ENCODE peak calls at places on chromosome 17, in seven cellular contexts. One of them, this sample, is unnamed. For H3K9me3, the result is how much of the 10 kb centered on the place peaks cover.

GRCh38 chr17:82489117-82489516 is 30.4 kb upstream of the FOXK2 start:
- DNase-seq in fibroblast of lung: peak
- DNase-seq in esophagus squamous epithelium: no peak
- DNase-seq in cardiac muscle cell: peak
- DNase-seq in PC-9: no peak
- DNase-seq in A673: no peak
- DNase-seq in Caco-2: no peak
- DNase-seq in this sample: peak

GRCh38 chr17:46072998-46073397 is 73.9 kb downstream of the STH start:
- DNase-seq in A673: no peak
- DNase-seq in esophagus squamous epithelium: no peak
- DNase-seq in PC-9: peak
- DNase-seq in Caco-2: no peak
- DNase-seq in cardiac muscle cell: peak
- DNase-seq in fibroblast of lung: peak
- DNase-seq in this sample: peak

GRCh38 chr17:2700031-2700490 is 11.5 kb downstream of the CLUH start:
- DNase-seq in PC-9: no peak
- DNase-seq in esophagus squamous epithelium: no peak
- DNase-seq in fibroblast of lung: no peak
- DNase-seq in A673: no peak
- DNase-seq in Caco-2: no peak
- DNase-seq in cardiac muscle cell: no peak
- DNase-seq in this sample: no peak

GRCh38 chr17:69402052-69402451 is 12.4 kb upstream of the MAP2K6 start:
- DNase-seq in cardiac muscle cell: no peak
- DNase-seq in esophagus squamous epithelium: no peak
- DNase-seq in Caco-2: no peak
- DNase-seq in A673: no peak
- DNase-seq in PC-9: peak
- DNase-seq in fibroblast of lung: no peak
- DNase-seq in this sample: no peak

GRCh38 chr17:6575596-6575988 is 19.2 kb upstream of the PITPNM3 start:
- DNase-seq in A673: no peak
- DNase-seq in Caco-2: no peak
- DNase-seq in cardiac muscle cell: no peak
- DNase-seq in fibroblast of lung: no peak
- DNase-seq in esophagus squamous epithelium: no peak
- DNase-seq in PC-9: no peak
- DNase-seq in this sample: peak

GRCh38 chr17:57038486-57038885 is 46.6 kb upstream of the AKAP1 start:
- DNase-seq in PC-9: no peak
- DNase-seq in fibroblast of lung: no peak
- DNase-seq in A673: no peak
- DNase-seq in Caco-2: no peak
- DNase-seq in cardiac muscle cell: no peak
- DNase-seq in esophagus squamous epithelium: no peak
- DNase-seq in this sample: no peak

GRCh38 chr17:68805609-68806008 is 149.6 kb downstream of the ABCA8 start:
- DNase-seq in cardiac muscle cell: no peak
- DNase-seq in PC-9: no peak
- DNase-seq in fibroblast of lung: no peak
- DNase-seq in A673: no peak
- DNase-seq in Caco-2: no peak
- DNase-seq in esophagus squamous epithelium: no peak
- DNase-seq in this sample: no peak

GRCh38 chr17:79563237-79564013 is 47.4 kb downstream of the RBFOX3 start:
- DNase-seq in esophagus squamous epithelium: no peak
- DNase-seq in cardiac muscle cell: peak
- DNase-seq in fibroblast of lung: peak
- DNase-seq in A673: no peak
- DNase-seq in PC-9: no peak
- DNase-seq in Caco-2: no peak
- DNase-seq in this sample: peak

GRCh38 chr17:48598727-48599126 is 5.1 kb upstream of the HOXB5 start:
- DNase-seq in PC-9: no peak
- DNase-seq in cardiac muscle cell: no peak
- DNase-seq in A673: no peak
- DNase-seq in fibroblast of lung: no peak
- DNase-seq in esophagus squamous epithelium: no peak
- DNase-seq in Caco-2: no peak
- DNase-seq in this sample: no peak

GRCh38 chr17:17300624-17301568 is 2.3 kb upstream of the NT5M start:
- DNase-seq in fibroblast of lung: peak
- DNase-seq in cardiac muscle cell: peak
- DNase-seq in PC-9: no peak
- DNase-seq in Caco-2: no peak
- DNase-seq in esophagus squamous epithelium: no peak
- DNase-seq in A673: peak
- DNase-seq in this sample: peak

GRCh38 chr17:76368545-76368944 is 14.8 kb upstream of the PRPSAP1 start:
- DNase-seq in A673: no peak
- DNase-seq in cardiac muscle cell: peak
- DNase-seq in Caco-2: no peak
- DNase-seq in esophagus squamous epithelium: no peak
- DNase-seq in PC-9: no peak
- DNase-seq in fibroblast of lung: peak
- DNase-seq in this sample: peak

GRCh38 chr17:80453126-80453979 is 23.1 kb downstream of the NPTX1 start:
- DNase-seq in Caco-2: no peak
- DNase-seq in fibroblast of lung: no peak
- DNase-seq in cardiac muscle cell: no peak
- DNase-seq in A673: no peak
- DNase-seq in esophagus squamous epithelium: no peak
- DNase-seq in PC-9: no peak
- DNase-seq in this sample: peak

GRCh38 chr17:14332331-14332730 is 31.4 kb downstream of the HS3ST3B1 start:
- DNase-seq in Caco-2: no peak
- DNase-seq in PC-9: no peak
- DNase-seq in A673: no peak
- DNase-seq in cardiac muscle cell: no peak
- DNase-seq in fibroblast of lung: no peak
- DNase-seq in esophagus squamous epithelium: no peak
- DNase-seq in this sample: no peak

GRCh38 chr17:41734139-41734948 is at the start of gene HAP1:
- DNase-seq in cardiac muscle cell: peak
- DNase-seq in A673: peak
- DNase-seq in PC-9: no peak
- DNase-seq in fibroblast of lung: peak
- DNase-seq in Caco-2: peak
- DNase-seq in esophagus squamous epithelium: no peak
- DNase-seq in this sample: peak

GRCh38 chr17:22484826-22485225 is 792.5 kb downstream of the KCNJ18 start:
- DNase-seq in Caco-2: no peak
- DNase-seq in PC-9: no peak
- DNase-seq in cardiac muscle cell: no peak
- DNase-seq in esophagus squamous epithelium: no peak
- DNase-seq in fibroblast of lung: no peak
- DNase-seq in A673: no peak
- DNase-seq in this sample: no peak
- H3K9me3 ChIP-seq in Caco-2: under half
- H3K9me3 ChIP-seq in PC-9: under half
- H3K9me3 ChIP-seq in cardiac muscle cell: under half
- H3K9me3 ChIP-seq in esophagus squamous epithelium: under half
- H3K9me3 ChIP-seq in fibroblast of lung: under half
- H3K9me3 ChIP-seq in A673: under half
- H3K9me3 ChIP-seq in this sample: under half

GRCh38 chr17:4407216-4407615 is 26.5 kb upstream of the SPNS3 start:
- DNase-seq in cardiac muscle cell: peak
- DNase-seq in fibroblast of lung: no peak
- DNase-seq in esophagus squamous epithelium: no peak
- DNase-seq in Caco-2: no peak
- DNase-seq in PC-9: peak
- DNase-seq in A673: no peak
- DNase-seq in this sample: no peak
- H3K9me3 ChIP-seq in cardiac muscle cell: under half
- H3K9me3 ChIP-seq in fibroblast of lung: under half
- H3K9me3 ChIP-seq in esophagus squamous epithelium: under half
- H3K9me3 ChIP-seq in Caco-2: under half
- H3K9me3 ChIP-seq in PC-9: under half
- H3K9me3 ChIP-seq in A673: under half
- H3K9me3 ChIP-seq in this sample: under half

GRCh38 chr17:61617261-61617660 is 26.2 kb upstream of the NACA2 start:
- DNase-seq in esophagus squamous epithelium: no peak
- DNase-seq in Caco-2: no peak
- DNase-seq in PC-9: no peak
- DNase-seq in A673: no peak
- DNase-seq in fibroblast of lung: no peak
- DNase-seq in cardiac muscle cell: no peak
- DNase-seq in this sample: no peak
- H3K9me3 ChIP-seq in esophagus squamous epithelium: under half
- H3K9me3 ChIP-seq in Caco-2: under half
- H3K9me3 ChIP-seq in PC-9: under half
- H3K9me3 ChIP-seq in A673: under half
- H3K9me3 ChIP-seq in fibroblast of lung: under half
- H3K9me3 ChIP-seq in cardiac muscle cell: under half
- H3K9me3 ChIP-seq in this sample: under half

GRCh38 chr17:10314332-10314731 is 58.5 kb downstream of the MYH13 start:
- DNase-seq in cardiac muscle cell: no peak
- DNase-seq in PC-9: no peak
- DNase-seq in Caco-2: no peak
- DNase-seq in fibroblast of lung: no peak
- DNase-seq in esophagus squamous epithelium: no peak
- DNase-seq in A673: no peak
- DNase-seq in this sample: no peak
- H3K9me3 ChIP-seq in cardiac muscle cell: under half
- H3K9me3 ChIP-seq in PC-9: under half
- H3K9me3 ChIP-seq in Caco-2: under half
- H3K9me3 ChIP-seq in fibroblast of lung: under half
- H3K9me3 ChIP-seq in esophagus squamous epithelium: under half
- H3K9me3 ChIP-seq in A673: under half
- H3K9me3 ChIP-seq in this sample: under half

GRCh38 chr17:22233382-22233781 is 541.1 kb downstream of the KCNJ18 start:
- DNase-seq in fibroblast of lung: no peak
- DNase-seq in Caco-2: no peak
- DNase-seq in cardiac muscle cell: no peak
- DNase-seq in A673: no peak
- DNase-seq in esophagus squamous epithelium: no peak
- DNase-seq in PC-9: no peak
- DNase-seq in this sample: no peak
- H3K9me3 ChIP-seq in fibroblast of lung: under half
- H3K9me3 ChIP-seq in Caco-2: under half
- H3K9me3 ChIP-seq in cardiac muscle cell: under half
- H3K9me3 ChIP-seq in A673: under half
- H3K9me3 ChIP-seq in esophagus squamous epithelium: under half
- H3K9me3 ChIP-seq in PC-9: under half
- H3K9me3 ChIP-seq in this sample: under half

GRCh38 chr17:72502111-72502939 is 381.5 kb downstream of the SOX9 start:
- DNase-seq in A673: no peak
- DNase-seq in Caco-2: peak
- DNase-seq in PC-9: no peak
- DNase-seq in esophagus squamous epithelium: no peak
- DNase-seq in cardiac muscle cell: peak
- DNase-seq in fibroblast of lung: peak
- DNase-seq in this sample: peak
- H3K9me3 ChIP-seq in A673: under half
- H3K9me3 ChIP-seq in Caco-2: under half
- H3K9me3 ChIP-seq in PC-9: under half
- H3K9me3 ChIP-seq in esophagus squamous epithelium: under half
- H3K9me3 ChIP-seq in cardiac muscle cell: under half
- H3K9me3 ChIP-seq in fibroblast of lung: under half
- H3K9me3 ChIP-seq in this sample: under half

GRCh38 chr17:22669721-22670120 is 977.4 kb downstream of the KCNJ18 start:
- DNase-seq in A673: no peak
- DNase-seq in PC-9: no peak
- DNase-seq in Caco-2: no peak
- DNase-seq in cardiac muscle cell: no peak
- DNase-seq in esophagus squamous epithelium: no peak
- DNase-seq in fibroblast of lung: no peak
- DNase-seq in this sample: peak
- H3K9me3 ChIP-seq in A673: under half
- H3K9me3 ChIP-seq in PC-9: under half
- H3K9me3 ChIP-seq in Caco-2: under half
- H3K9me3 ChIP-seq in cardiac muscle cell: under half
- H3K9me3 ChIP-seq in esophagus squamous epithelium: under half
- H3K9me3 ChIP-seq in fibroblast of lung: under half
- H3K9me3 ChIP-seq in this sample: under half

DNA sequence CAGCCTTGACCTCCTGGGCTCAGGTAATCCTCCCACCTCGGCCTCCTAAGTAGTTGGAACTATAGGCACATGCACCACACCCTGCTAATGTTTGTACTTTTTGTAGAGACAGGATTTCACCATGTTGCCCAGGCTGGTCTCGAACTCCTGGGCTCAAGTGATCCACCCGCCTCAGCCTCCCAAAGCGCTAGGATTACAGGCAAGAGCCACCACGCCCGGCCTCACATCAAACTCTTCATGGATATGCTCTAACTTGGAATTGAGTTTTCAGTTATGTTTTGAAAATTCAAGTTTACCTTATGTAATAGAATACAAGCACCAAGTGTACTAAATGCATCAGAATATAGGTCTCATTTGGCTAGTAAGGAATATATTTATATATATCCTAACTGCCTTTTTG is 119.6 kb downstream of the BRIP1 start:
- DNase-seq in A673: no peak
- DNase-seq in PC-9: no peak
- DNase-seq in fibroblast of lung: no peak
- DNase-seq in Caco-2: no peak
- DNase-seq in esophagus squamous epithelium: no peak
- DNase-seq in cardiac muscle cell: no peak
- DNase-seq in this sample: no peak
- H3K9me3 ChIP-seq in A673: under half
- H3K9me3 ChIP-seq in PC-9: under half
- H3K9me3 ChIP-seq in fibroblast of lung: under half
- H3K9me3 ChIP-seq in Caco-2: under half
- H3K9me3 ChIP-seq in esophagus squamous epithelium: under half
- H3K9me3 ChIP-seq in cardiac muscle cell: under half
- H3K9me3 ChIP-seq in this sample: under half

DNA sequence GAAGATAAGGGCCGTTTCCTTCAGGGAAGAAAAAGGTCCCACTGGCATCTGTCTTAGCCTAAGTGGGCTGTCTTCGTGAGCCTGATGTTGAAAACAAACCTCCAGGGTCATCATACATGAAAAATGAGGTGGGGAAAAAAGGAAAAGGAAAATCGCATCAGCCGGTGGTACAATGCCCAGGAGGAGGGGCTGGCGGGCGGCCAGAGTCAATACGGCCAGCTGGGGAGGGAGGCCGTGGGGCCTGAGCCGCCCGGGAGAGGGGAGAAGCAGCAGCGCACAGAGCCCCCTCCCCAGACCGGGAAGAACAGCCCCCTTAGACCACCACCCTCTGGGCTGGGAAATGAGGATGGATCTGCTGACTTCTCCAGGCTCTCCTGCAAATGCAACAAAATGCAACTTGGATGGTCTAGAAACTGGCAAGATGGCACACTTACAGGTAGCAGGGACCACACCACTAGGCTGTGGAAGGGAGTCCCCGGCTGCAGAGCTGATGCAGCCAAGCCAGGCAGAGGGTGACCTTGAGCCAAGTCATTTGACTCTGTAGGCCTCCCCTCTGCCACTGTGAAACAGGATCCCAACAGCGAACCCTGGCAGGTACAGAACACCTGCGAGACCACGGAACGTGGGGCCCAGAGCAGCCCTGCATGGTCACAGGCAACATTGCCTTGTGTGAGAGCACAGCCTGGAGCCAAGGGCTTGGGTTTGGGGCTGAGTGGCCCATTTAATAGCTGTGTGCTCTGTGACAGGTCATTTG is 448.6 kb downstream of the SOX9 start:
- DNase-seq in cardiac muscle cell: no peak
- DNase-seq in A673: no peak
- DNase-seq in PC-9: no peak
- DNase-seq in Caco-2: no peak
- DNase-seq in esophagus squamous epithelium: no peak
- DNase-seq in fibroblast of lung: no peak
- DNase-seq in this sample: no peak
- H3K9me3 ChIP-seq in cardiac muscle cell: under half
- H3K9me3 ChIP-seq in A673: under half
- H3K9me3 ChIP-seq in PC-9: under half
- H3K9me3 ChIP-seq in Caco-2: under half
- H3K9me3 ChIP-seq in esophagus squamous epithelium: under half
- H3K9me3 ChIP-seq in fibroblast of lung: under half
- H3K9me3 ChIP-seq in this sample: under half

This sample was measured in GM23248.